ENCODE peak calls at places on chromosomes 6 and 20, in ten cellular contexts. One of them, this sample, is unnamed.

GRCh38 chr6:158220786-158221442 is 52.8 kb downstream of the GTF2H5 start:
- DNase-seq in breast epithelium: peak
- DNase-seq in HCT116: peak
- DNase-seq in GM23338: peak
- DNase-seq in upper lobe of left lung: peak
- DNase-seq in H1: peak
- DNase-seq in Panc1: no peak
- DNase-seq in transverse colon: peak
- DNase-seq in esophagus muscularis mucosa: no peak
- DNase-seq in prostate gland: peak
- DNase-seq in this sample: peak

GRCh38 chr20:17835941-17836861 is 132.4 kb downstream of the SNX5 start:
- DNase-seq in breast epithelium: peak
- DNase-seq in HCT116: no peak
- DNase-seq in GM23338: no peak
- DNase-seq in upper lobe of left lung: no peak
- DNase-seq in H1: no peak
- DNase-seq in Panc1: no peak
- DNase-seq in transverse colon: peak
- DNase-seq in esophagus muscularis mucosa: no peak
- DNase-seq in prostate gland: no peak
- DNase-seq in this sample: no peak

GRCh38 chr6:147765541-147765940 is 257.1 kb downstream of the SAMD5 start:
- DNase-seq in breast epithelium: no peak
- DNase-seq in HCT116: no peak
- DNase-seq in GM23338: no peak
- DNase-seq in upper lobe of left lung: no peak
- DNase-seq in H1: no peak
- DNase-seq in Panc1: no peak
- DNase-seq in transverse colon: no peak
- DNase-seq in esophagus muscularis mucosa: no peak
- DNase-seq in prostate gland: no peak
- DNase-seq in this sample: no peak

GRCh38 chr20:25178563-25179438 is 16.7 kb upstream of the ENTPD6 start:
- DNase-seq in breast epithelium: peak
- DNase-seq in HCT116: peak
- DNase-seq in GM23338: peak
- DNase-seq in upper lobe of left lung: peak
- DNase-seq in H1: peak
- DNase-seq in Panc1: peak
- DNase-seq in transverse colon: no peak
- DNase-seq in esophagus muscularis mucosa: no peak
- DNase-seq in prostate gland: no peak
- DNase-seq in this sample: no peak

GRCh38 chr6:128713461-128713860 is 169.5 kb upstream of the LAMA2 start:
- DNase-seq in breast epithelium: no peak
- DNase-seq in HCT116: no peak
- DNase-seq in GM23338: no peak
- DNase-seq in upper lobe of left lung: no peak
- DNase-seq in H1: no peak
- DNase-seq in Panc1: no peak
- DNase-seq in transverse colon: no peak
- DNase-seq in esophagus muscularis mucosa: no peak
- DNase-seq in prostate gland: no peak
- DNase-seq in this sample: no peak

GRCh38 chr20:64244281-64244805 is 11.2 kb upstream of the PCMTD2 start:
- DNase-seq in breast epithelium: no peak
- DNase-seq in HCT116: no peak
- DNase-seq in GM23338: no peak
- DNase-seq in upper lobe of left lung: no peak
- DNase-seq in H1: no peak
- DNase-seq in Panc1: no peak
- DNase-seq in transverse colon: no peak
- DNase-seq in esophagus muscularis mucosa: no peak
- DNase-seq in prostate gland: no peak
- DNase-seq in this sample: peak

GRCh38 chr20:47878601-47879004 is 93.3 kb upstream of the SULF2 start:
- DNase-seq in breast epithelium: no peak
- DNase-seq in HCT116: no peak
- DNase-seq in GM23338: no peak
- DNase-seq in upper lobe of left lung: no peak
- DNase-seq in H1: no peak
- DNase-seq in Panc1: no peak
- DNase-seq in transverse colon: no peak
- DNase-seq in esophagus muscularis mucosa: no peak
- DNase-seq in prostate gland: no peak
- DNase-seq in this sample: no peak

GRCh38 chr6:114747995-114748625 is 405.3 kb upstream of the HS3ST5 start:
- DNase-seq in breast epithelium: no peak
- DNase-seq in HCT116: peak
- DNase-seq in GM23338: peak
- DNase-seq in upper lobe of left lung: no peak
- DNase-seq in H1: no peak
- DNase-seq in Panc1: peak
- DNase-seq in transverse colon: no peak
- DNase-seq in esophagus muscularis mucosa: no peak
- DNase-seq in prostate gland: no peak
- DNase-seq in this sample: no peak

GRCh38 chr6:148311849-148312669 is 30.6 kb upstream of the SASH1 start:
- DNase-seq in breast epithelium: no peak
- DNase-seq in HCT116: no peak
- DNase-seq in GM23338: no peak
- DNase-seq in upper lobe of left lung: no peak
- DNase-seq in H1: no peak
- DNase-seq in Panc1: no peak
- DNase-seq in transverse colon: no peak
- DNase-seq in esophagus muscularis mucosa: no peak
- DNase-seq in prostate gland: no peak
- DNase-seq in this sample: no peak

GRCh38 chr6:16130437-16130891 is 1.6 kb downstream of the MYLIP start:
- DNase-seq in breast epithelium: no peak
- DNase-seq in HCT116: no peak
- DNase-seq in GM23338: no peak
- DNase-seq in upper lobe of left lung: no peak
- DNase-seq in H1: no peak
- DNase-seq in Panc1: no peak
- DNase-seq in transverse colon: peak
- DNase-seq in esophagus muscularis mucosa: no peak
- DNase-seq in prostate gland: peak
- DNase-seq in this sample: no peak

GRCh38 chr6:12066297-12066696 is 54.2 kb downstream of the HIVEP1 start:
- DNase-seq in breast epithelium: no peak
- DNase-seq in HCT116: no peak
- DNase-seq in GM23338: no peak
- DNase-seq in upper lobe of left lung: no peak
- DNase-seq in H1: no peak
- DNase-seq in Panc1: no peak
- DNase-seq in transverse colon: no peak
- DNase-seq in esophagus muscularis mucosa: no peak
- DNase-seq in prostate gland: no peak
- DNase-seq in this sample: no peak

GRCh38 chr20:35952480-35953410 is 1.6 kb downstream of the SCAND1 start:
- DNase-seq in breast epithelium: no peak
- DNase-seq in HCT116: no peak
- DNase-seq in GM23338: peak
- DNase-seq in upper lobe of left lung: peak
- DNase-seq in H1: no peak
- DNase-seq in Panc1: no peak
- DNase-seq in transverse colon: no peak
- DNase-seq in esophagus muscularis mucosa: no peak
- DNase-seq in prostate gland: peak
- DNase-seq in this sample: no peak

GRCh38 chr20:35954907-35955251 is 577 bp upstream of the SCAND1 start:
- DNase-seq in breast epithelium: no peak
- DNase-seq in HCT116: no peak
- DNase-seq in GM23338: no peak
- DNase-seq in upper lobe of left lung: no peak
- DNase-seq in H1: no peak
- DNase-seq in Panc1: no peak
- DNase-seq in transverse colon: no peak
- DNase-seq in esophagus muscularis mucosa: no peak
- DNase-seq in prostate gland: no peak
- DNase-seq in this sample: no peak

GRCh38 chr20:35956616-35957015 is 2.3 kb upstream of the SCAND1 start:
- DNase-seq in breast epithelium: no peak
- DNase-seq in HCT116: no peak
- DNase-seq in GM23338: no peak
- DNase-seq in upper lobe of left lung: peak
- DNase-seq in H1: no peak
- DNase-seq in Panc1: no peak
- DNase-seq in transverse colon: peak
- DNase-seq in esophagus muscularis mucosa: no peak
- DNase-seq in prostate gland: no peak
- DNase-seq in this sample: no peak

GRCh38 chr20:35954200-35954906 is at the start of gene SCAND1:
- DNase-seq in breast epithelium: peak
- DNase-seq in HCT116: peak
- DNase-seq in GM23338: peak
- DNase-seq in upper lobe of left lung: peak
- DNase-seq in H1: peak
- DNase-seq in Panc1: peak
- DNase-seq in transverse colon: peak
- DNase-seq in esophagus muscularis mucosa: peak
- DNase-seq in prostate gland: peak
- DNase-seq in this sample: peak

GRCh38 chr20:35953411-35954199 is 697 bp downstream of the SCAND1 start:
- DNase-seq in breast epithelium: peak
- DNase-seq in HCT116: no peak
- DNase-seq in GM23338: peak
- DNase-seq in upper lobe of left lung: peak
- DNase-seq in H1: peak
- DNase-seq in Panc1: no peak
- DNase-seq in transverse colon: peak
- DNase-seq in esophagus muscularis mucosa: no peak
- DNase-seq in prostate gland: peak
- DNase-seq in this sample: peak
- TF ChIP-seq POLR2AphosphoS5 in breast epithelium: no peak
- TF ChIP-seq POLR2AphosphoS5 in HCT116: no peak
- TF ChIP-seq POLR2AphosphoS5 in GM23338: no peak
- TF ChIP-seq POLR2AphosphoS5 in upper lobe of left lung: no peak
- TF ChIP-seq POLR2AphosphoS5 in H1: no peak
- TF ChIP-seq POLR2AphosphoS5 in Panc1: no peak
- TF ChIP-seq POLR2AphosphoS5 in transverse colon: no peak
- TF ChIP-seq POLR2AphosphoS5 in esophagus muscularis mucosa: no peak
- TF ChIP-seq POLR2AphosphoS5 in prostate gland: no peak
- TF ChIP-seq POLR2AphosphoS5 in this sample: no peak

GRCh38 chr20:35558981-35559693 is 17.3 kb downstream of the ERGIC3 start:
- DNase-seq in breast epithelium: no peak
- DNase-seq in HCT116: no peak
- DNase-seq in GM23338: no peak
- DNase-seq in upper lobe of left lung: no peak
- DNase-seq in H1: no peak
- DNase-seq in Panc1: no peak
- DNase-seq in transverse colon: no peak
- DNase-seq in esophagus muscularis mucosa: no peak
- DNase-seq in prostate gland: no peak
- DNase-seq in this sample: no peak

GRCh38 chr20:35560541-35560940 is 18.7 kb downstream of the ERGIC3 start:
- DNase-seq in breast epithelium: no peak
- DNase-seq in HCT116: no peak
- DNase-seq in GM23338: no peak
- DNase-seq in upper lobe of left lung: no peak
- DNase-seq in H1: no peak
- DNase-seq in Panc1: no peak
- DNase-seq in transverse colon: no peak
- DNase-seq in esophagus muscularis mucosa: no peak
- DNase-seq in prostate gland: no peak
- DNase-seq in this sample: no peak

GRCh38 chr20:35560105-35560511 is 18.2 kb downstream of the ERGIC3 start:
- DNase-seq in breast epithelium: no peak
- DNase-seq in HCT116: no peak
- DNase-seq in GM23338: peak
- DNase-seq in upper lobe of left lung: no peak
- DNase-seq in H1: no peak
- DNase-seq in Panc1: no peak
- DNase-seq in transverse colon: peak
- DNase-seq in esophagus muscularis mucosa: no peak
- DNase-seq in prostate gland: no peak
- DNase-seq in this sample: no peak

GRCh38 chr20:35556871-35557270 is 15.0 kb downstream of the ERGIC3 start:
- DNase-seq in breast epithelium: no peak
- DNase-seq in HCT116: no peak
- DNase-seq in GM23338: no peak
- DNase-seq in upper lobe of left lung: no peak
- DNase-seq in H1: no peak
- DNase-seq in Panc1: no peak
- DNase-seq in transverse colon: no peak
- DNase-seq in esophagus muscularis mucosa: no peak
- DNase-seq in prostate gland: no peak
- DNase-seq in this sample: no peak

GRCh38 chr20:35558416-35558815 is 16.5 kb downstream of the ERGIC3 start:
- DNase-seq in breast epithelium: no peak
- DNase-seq in HCT116: no peak
- DNase-seq in GM23338: no peak
- DNase-seq in upper lobe of left lung: no peak
- DNase-seq in H1: no peak
- DNase-seq in Panc1: no peak
- DNase-seq in transverse colon: no peak
- DNase-seq in esophagus muscularis mucosa: no peak
- DNase-seq in prostate gland: no peak
- DNase-seq in this sample: no peak
- TF ChIP-seq POLR2AphosphoS5 in breast epithelium: no peak
- TF ChIP-seq POLR2AphosphoS5 in HCT116: no peak
- TF ChIP-seq POLR2AphosphoS5 in GM23338: no peak
- TF ChIP-seq POLR2AphosphoS5 in upper lobe of left lung: no peak
- TF ChIP-seq POLR2AphosphoS5 in H1: no peak
- TF ChIP-seq POLR2AphosphoS5 in Panc1: no peak
- TF ChIP-seq POLR2AphosphoS5 in transverse colon: no peak
- TF ChIP-seq POLR2AphosphoS5 in esophagus muscularis mucosa: no peak
- TF ChIP-seq POLR2AphosphoS5 in prostate gland: no peak
- TF ChIP-seq POLR2AphosphoS5 in this sample: no peak

GRCh38 chr6:133854633-133855598 is 34.0 kb upstream of the TCF21 start:
- DNase-seq in breast epithelium: no peak
- DNase-seq in HCT116: no peak
- DNase-seq in GM23338: peak
- DNase-seq in upper lobe of left lung: no peak
- DNase-seq in H1: peak
- DNase-seq in Panc1: no peak
- DNase-seq in transverse colon: no peak
- DNase-seq in esophagus muscularis mucosa: no peak
- DNase-seq in prostate gland: no peak
- DNase-seq in this sample: peak
- TF ChIP-seq POLR2AphosphoS5 in breast epithelium: no peak
- TF ChIP-seq POLR2AphosphoS5 in HCT116: no peak
- TF ChIP-seq POLR2AphosphoS5 in GM23338: no peak
- TF ChIP-seq POLR2AphosphoS5 in upper lobe of left lung: no peak
- TF ChIP-seq POLR2AphosphoS5 in H1: no peak
- TF ChIP-seq POLR2AphosphoS5 in Panc1: no peak
- TF ChIP-seq POLR2AphosphoS5 in transverse colon: no peak
- TF ChIP-seq POLR2AphosphoS5 in esophagus muscularis mucosa: no peak
- TF ChIP-seq POLR2AphosphoS5 in prostate gland: no peak
- TF ChIP-seq POLR2AphosphoS5 in this sample: no peak

GRCh38 chr20:35601021-35601973 is 14.3 kb upstream of the SPAG4 start:
- DNase-seq in breast epithelium: peak
- DNase-seq in HCT116: no peak
- DNase-seq in GM23338: peak
- DNase-seq in upper lobe of left lung: peak
- DNase-seq in H1: peak
- DNase-seq in Panc1: no peak
- DNase-seq in transverse colon: peak
- DNase-seq in esophagus muscularis mucosa: no peak
- DNase-seq in prostate gland: peak
- DNase-seq in this sample: peak
- TF ChIP-seq POLR2AphosphoS5 in breast epithelium: no peak
- TF ChIP-seq POLR2AphosphoS5 in HCT116: no peak
- TF ChIP-seq POLR2AphosphoS5 in GM23338: no peak
- TF ChIP-seq POLR2AphosphoS5 in upper lobe of left lung: peak
- TF ChIP-seq POLR2AphosphoS5 in H1: no peak
- TF ChIP-seq POLR2AphosphoS5 in Panc1: no peak
- TF ChIP-seq POLR2AphosphoS5 in transverse colon: no peak
- TF ChIP-seq POLR2AphosphoS5 in esophagus muscularis mucosa: peak
- TF ChIP-seq POLR2AphosphoS5 in prostate gland: peak
- TF ChIP-seq POLR2AphosphoS5 in this sample: peak